ENCODE peak calls at places on chromosomes 12 and 14, in six cellular contexts. A is tibial artery, O is fibroblast of mammary gland, R is AG04450, K is PC-3, Y is fibroblast of lung. J is an unnamed sample.

GRCh38 chr12:98275131-98275475 is 240.3 kb upstream of the TMPO start:
- DNase-seq in A (no peak), O (no peak), R (no peak), K (no peak), Y (no peak), J (no peak)

GRCh38 chr12:66055837-66056319 is 74.7 kb downstream of the LLPH start:
- DNase-seq in A (no peak), O (peak), R (no peak), K (no peak), Y (no peak), J (no peak)

GRCh38 chr12:77064891-77065360 is 443 bp downstream of the E2F7 start:
- DNase-seq in A (peak), O (no peak), R (no peak), K (no peak), Y (no peak), J (no peak)

GRCh38 chr12:31362759-31363415 is 36.9 kb upstream of the SINHCAF start:
- DNase-seq in A (no peak), O (no peak), R (no peak), K (peak), Y (no peak), J (no peak)

GRCh38 chr14:100042328-100042727 is 22.9 kb upstream of the EVL start:
- DNase-seq in A (no peak), O (peak), R (no peak), K (no peak), Y (no peak), J (no peak)

GRCh38 chr14:71566276-71566675 is 366.0 kb upstream of the RGS6 start:
- DNase-seq in A (no peak), O (no peak), R (no peak), K (no peak), Y (no peak), J (no peak)

GRCh38 chr12:122889658-122890561 is 6.0 kb downstream of the VPS37B start:
- DNase-seq in A (no peak), O (no peak), R (no peak), K (no peak), Y (no peak), J (no peak)

GRCh38 chr12:94585624-94586023 is 64.7 kb downstream of the TMCC3 start:
- DNase-seq in A (no peak), O (no peak), R (no peak), K (no peak), Y (no peak), J (no peak)

GRCh38 chr12:87127272-87127671 is 871.1 kb upstream of the MGAT4C start:
- DNase-seq in A (no peak), O (peak), R (no peak), K (peak), Y (peak), J (no peak)
- TF ChIP-seq CTCF in A (no peak), O (no peak), R (no peak), K (no peak), Y (no peak), J (no peak)

GRCh38 chr12:27970391-27970980 is 2.0 kb downstream of the PTHLH start:
- DNase-seq in A (no peak), O (peak), R (no peak), K (peak), Y (peak), J (no peak)
- H3K4me3 ChIP-seq in A (peak), O (peak), R (peak), K (peak), Y (peak), J (peak)

GRCh38 chr12:2752676-2753371 is 41.9 kb upstream of the FKBP4 start:
- DNase-seq in A (peak), O (peak), R (peak), K (peak), Y (peak), J (peak)

GRCh38 chr12:2750185-2750584 is 44.6 kb upstream of the FKBP4 start:
- DNase-seq in A (no peak), O (no peak), R (no peak), K (no peak), Y (no peak), J (no peak)

GRCh38 chr12:2753536-2753935 is 41.2 kb upstream of the FKBP4 start:
- DNase-seq in A (no peak), O (no peak), R (no peak), K (no peak), Y (no peak), J (no peak)

GRCh38 chr12:2751230-2751629 is 43.5 kb upstream of the FKBP4 start:
- DNase-seq in A (no peak), O (no peak), R (no peak), K (no peak), Y (no peak), J (no peak)

GRCh38 chr12:2751686-2752085 is 43.1 kb upstream of the FKBP4 start:
- DNase-seq in A (no peak), O (no peak), R (no peak), K (no peak), Y (no peak), J (no peak)
- TF ChIP-seq CTCF in A (no peak), O (no peak), R (no peak), K (no peak), Y (no peak), J (no peak)

GRCh38 chr12:105256011-105256410 is 20.0 kb upstream of the APPL2 start:
- DNase-seq in A (no peak), O (no peak), R (no peak), K (peak), Y (peak), J (no peak)

GRCh38 chr12:105257321-105257728 is 21.4 kb upstream of the APPL2 start:
- DNase-seq in A (no peak), O (peak), R (peak), K (peak), Y (peak), J (no peak)

GRCh38 chr12:105252901-105253300 is 16.9 kb upstream of the APPL2 start:
- DNase-seq in A (no peak), O (peak), R (no peak), K (no peak), Y (no peak), J (no peak)

GRCh38 chr12:105256921-105257320 is 20.9 kb upstream of the APPL2 start:
- DNase-seq in A (no peak), O (peak), R (peak), K (peak), Y (peak), J (no peak)

GRCh38 chr12:105253882-105254513 is 18.0 kb upstream of the APPL2 start:
- DNase-seq in A (no peak), O (peak), R (no peak), K (peak), Y (peak), J (no peak)
- H3K4me3 ChIP-seq in A (no peak), O (no peak), R (no peak), K (peak), Y (no peak), J (no peak)

GRCh38 chr14:36773136-36773540 is 111.5 kb downstream of the PAX9 start:
- DNase-seq in A (no peak), O (peak), R (no peak), K (peak), Y (peak), J (no peak)
- TF ChIP-seq CTCF in A (no peak), O (no peak), R (peak), K (peak), Y (no peak), J (no peak)

DNA sequence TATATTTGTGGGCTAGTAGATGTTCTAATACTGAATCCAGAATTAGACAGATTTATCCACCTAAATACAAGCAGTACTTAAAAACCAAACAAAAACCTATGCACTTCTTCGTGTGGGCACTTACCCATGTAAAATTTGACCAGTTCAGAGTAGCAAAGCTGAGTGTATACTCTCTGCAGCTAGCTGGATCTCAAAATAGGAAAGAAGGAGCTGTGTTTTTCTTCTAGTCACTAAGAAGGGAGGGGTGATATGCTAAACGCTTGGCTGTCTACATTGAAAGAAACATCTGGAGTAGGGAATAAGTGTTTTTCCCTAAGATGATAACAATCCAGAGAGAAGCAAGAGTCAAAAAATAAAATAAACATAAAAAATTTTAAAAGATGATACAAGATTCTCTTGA is 20.0 kb downstream of the RBMS2 start:
- DNase-seq in A (no peak), O (no peak), R (no peak), K (no peak), Y (no peak), J (no peak)
- H3K4me3 ChIP-seq in A (no peak), O (no peak), R (no peak), K (no peak), Y (no peak), J (no peak)

DNA sequence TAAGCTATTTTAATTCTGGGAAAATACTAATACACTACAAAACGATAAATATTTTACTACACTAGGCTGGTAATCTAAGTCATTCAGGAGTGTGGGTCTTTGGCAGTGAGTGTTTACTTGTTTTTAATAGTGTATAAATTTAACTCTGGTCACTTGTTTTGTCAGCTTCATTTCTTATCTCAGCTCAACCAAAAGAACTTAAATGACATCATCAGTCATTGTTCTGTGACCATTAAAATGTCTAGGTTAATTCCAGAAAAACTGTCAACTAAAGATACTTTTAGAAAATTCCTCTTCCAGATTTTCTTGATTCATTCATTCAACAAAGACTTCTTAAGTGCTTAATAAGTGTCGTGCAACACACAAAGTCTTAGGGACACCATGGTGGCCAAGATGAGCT is 102.8 kb downstream of the FOXN3 start:
- DNase-seq in A (no peak), O (no peak), R (no peak), K (no peak), Y (no peak), J (no peak)
- TF ChIP-seq CTCF in A (no peak), O (no peak), R (no peak), K (no peak), Y (no peak), J (no peak)

GRCh38 chr12:46370380-46370734 is 2.2 kb downstream of the SLC38A2 start:
- DNase-seq in A (no peak), O (no peak), R (no peak), K (peak), Y (peak), J (no peak)

GRCh38 chr12:46369095-46369473 is 3.5 kb downstream of the SLC38A2 start:
- DNase-seq in A (no peak), O (no peak), R (no peak), K (no peak), Y (no peak), J (no peak)

GRCh38 chr12:46370792-46371717 is 1.5 kb downstream of the SLC38A2 start:
- DNase-seq in A (peak), O (peak), R (no peak), K (peak), Y (peak), J (no peak)

GRCh38 chr12:46368684-46369083 is 3.9 kb downstream of the SLC38A2 start:
- DNase-seq in A (no peak), O (no peak), R (no peak), K (no peak), Y (no peak), J (no peak)

DNA sequence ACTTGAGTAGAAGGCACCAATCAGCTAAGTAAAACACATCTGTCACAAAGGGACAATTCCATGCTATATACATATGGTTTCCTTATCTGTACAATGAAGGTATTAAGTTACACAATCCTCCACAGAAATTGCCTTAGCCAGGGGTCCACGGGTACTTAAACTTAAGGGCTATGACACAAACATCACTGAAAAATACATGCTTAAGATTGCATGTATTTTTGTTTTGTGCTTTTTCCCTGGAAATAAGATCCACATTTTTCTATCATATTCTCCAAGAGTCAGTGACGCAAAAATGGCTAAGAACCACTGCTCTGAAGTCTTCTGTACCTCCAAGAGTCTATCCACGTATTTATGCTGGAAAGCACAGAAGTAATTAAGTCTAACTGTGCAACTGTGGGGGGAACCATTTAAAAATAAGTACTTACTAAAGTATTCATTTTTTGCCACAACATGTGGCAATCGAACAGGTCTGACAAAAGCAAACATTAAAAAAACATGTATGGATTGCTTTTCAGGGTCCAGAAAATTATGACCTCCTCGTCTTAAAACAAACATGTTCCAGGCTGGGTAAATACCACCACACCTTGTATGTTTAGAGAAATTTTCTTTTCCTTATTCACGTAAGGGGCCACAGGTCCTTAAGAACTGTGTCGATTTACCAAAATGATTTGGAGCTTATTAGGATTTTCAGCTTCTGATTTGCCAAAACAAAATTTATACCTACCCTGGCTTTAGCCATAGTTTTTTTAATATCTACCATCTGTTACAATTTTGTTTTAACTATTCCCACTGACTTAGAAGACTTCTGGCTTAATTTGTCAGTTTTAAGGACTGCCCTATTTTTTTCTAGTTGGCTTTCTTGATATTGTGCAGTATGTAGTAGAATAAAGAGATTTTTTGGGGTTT is 2.8 kb downstream of the SLC38A2 start:
- DNase-seq in A (no peak), O (no peak), R (no peak), K (no peak), Y (no peak), J (no peak)
- H3K4me3 ChIP-seq in A (peak), O (peak), R (peak), K (peak), Y (peak), J (peak)

GRCh38 chr14:75317148-75317547 is 38.5 kb downstream of the FOS start:
- DNase-seq in A (no peak), O (no peak), R (no peak), K (no peak), Y (no peak), J (no peak)
- TF ChIP-seq CTCF in A (no peak), O (no peak), R (no peak), K (no peak), Y (no peak), J (no peak)

GRCh38 chr14:50363734-50364113 is 33.0 kb downstream of the CDKL1 start:
- DNase-seq in A (no peak), O (peak), R (no peak), K (no peak), Y (no peak), J (no peak)
- H3K4me3 ChIP-seq in A (peak), O (no peak), R (peak), K (no peak), Y (peak), J (no peak)

J was measured in retinal pigment epithelial cell.